ENCODE peak calls at places on chromosomes 6 and 20, in nine cellular contexts. N is activated CD4-positive, alpha-beta T cell treated with anti-CD3 and anti-CD28 coated beads for 36 hours; Q is AG09309; A is adipocyte; Y is A549; L is ELR; P is H54; G is glomerular endothelial cell; E is Ammon's horn. C is an unnamed sample.
A peak's percentile ranks its signal among the peaks of the same experiment; 100 is the strongest.

GRCh38 chr6:122798099-122798641 is 9.1 kb downstream of the SMPDL3A start:
- DNase-seq in A (peak; percentile 50), G (no peak), Y (peak; percentile 59), N (peak; percentile 21), Q (no peak), P (peak; percentile 4), L (peak; percentile 86), E (no peak), C (peak; percentile 68)

GRCh38 chr6:14072084-14072483 is 45.5 kb upstream of the CD83 start:
- DNase-seq in P (no peak), A (no peak), Q (no peak), E (no peak), Y (no peak), G (no peak), N (peak; percentile 43), L (peak; percentile 47), C (peak; percentile 46)

GRCh38 chr6:31057426-31058003 is 47.2 kb downstream of the MUC22 start:
- DNase-seq in Q (no peak), L (peak; percentile 71), P (no peak), N (no peak), E (peak; percentile 29), A (peak; percentile 54), Y (no peak), G (no peak), C (peak; percentile 59)

GRCh38 chr20:11108102-11108842 is 434.5 kb upstream of the JAG1 start:
- DNase-seq in G (no peak), L (no peak), P (no peak), E (peak; percentile 50), A (no peak), N (no peak), Q (no peak), Y (no peak), C (peak; percentile 28)

GRCh38 chr20:13723015-13723414 is 61.7 kb downstream of the ESF1 start:
- DNase-seq in E (no peak), G (no peak), N (no peak), Q (peak; percentile 23), P (no peak), A (no peak), L (no peak), Y (peak; percentile 10), C (no peak)

GRCh38 chr6:26553264-26553738 is 15.1 kb downstream of the HMGN4 start:
- DNase-seq in A (peak; percentile 83), P (no peak), Q (no peak), G (no peak), L (peak; percentile 78), E (peak; percentile 85), Y (peak; percentile 69), N (peak; percentile 88), C (peak; percentile 49)

GRCh38 chr20:53643031-53643832 is 49.6 kb upstream of the ZNF217 start:
- DNase-seq in E (peak; percentile 18), G (peak; percentile 78), Y (peak; percentile 87), Q (no peak), L (peak; percentile 92), N (peak; percentile 80), A (peak; percentile 70), P (peak; percentile 72), C (peak; percentile 70)

GRCh38 chr20:20078041-20078440 is 25.7 kb downstream of the CFAP61 start:
- DNase-seq in E (no peak), G (no peak), P (no peak), L (no peak), N (no peak), A (no peak), Y (no peak), Q (no peak), C (no peak)

GRCh38 chr6:25302677-25303128 is 23.5 kb downstream of the CARMIL1 start:
- DNase-seq in E (no peak), Y (peak; percentile 57), A (peak; percentile 68), G (no peak), L (peak; percentile 42), Q (peak; percentile 82), N (no peak), P (peak; percentile 45), C (no peak)

GRCh38 chr6:155595264-155595663 is 139.6 kb upstream of the NOX3 start:
- DNase-seq in L (no peak), Y (no peak), G (no peak), A (no peak), Q (no peak), N (no peak), E (no peak), P (no peak), C (no peak)

GRCh38 chr6:107822154-107823046 is 1.7 kb downstream of the SCML4 start:
- DNase-seq in N (peak; percentile 68), Y (no peak), E (no peak), Q (no peak), G (no peak), A (no peak), P (no peak), L (no peak), C (no peak)

GRCh38 chr20:41627001-41627400 is 8.8 kb upstream of the CHD6 start:
- DNase-seq in E (no peak), A (no peak), G (no peak), N (no peak), P (no peak), Q (no peak), L (no peak), Y (no peak), C (no peak)

GRCh38 chr20:64035066-64035932 is 683 bp upstream of the C20orf204 start:
- DNase-seq in N (peak; percentile 68), Q (no peak), P (no peak), G (no peak), A (no peak), L (no peak), E (no peak), Y (no peak), C (no peak)

GRCh38 chr6:20113649-20114224 is 98.5 kb downstream of the MBOAT1 start:
- DNase-seq in N (no peak), E (no peak), L (no peak), G (no peak), A (no peak), Q (no peak), Y (no peak), P (no peak), C (no peak)

GRCh38 chr6:113103618-113104390 is 753.3 kb upstream of the MARCKS start:
- DNase-seq in L (peak; percentile 73), N (no peak), Q (peak; percentile 88), P (no peak), Y (no peak), G (peak; percentile 64), E (no peak), A (peak; percentile 69), C (no peak)

GRCh38 chr20:35615667-35616464 is at the start of gene SPAG4:
- DNase-seq in N (peak; percentile 100), P (peak; percentile 94), L (no peak), Y (peak; percentile 100), Q (no peak), G (no peak), A (peak; percentile 99), E (peak; percentile 98), C (peak; percentile 99)

GRCh38 chr6:13505345-13505734 is 17.9 kb upstream of the GFOD1 start:
- DNase-seq in G (no peak), A (no peak), P (no peak), L (no peak), E (no peak), Y (no peak), Q (no peak), N (no peak), C (no peak)

GRCh38 chr6:7673063-7673536 is 52.8 kb upstream of the BMP6 start:
- DNase-seq in P (peak; percentile 65), G (no peak), A (peak; percentile 81), E (no peak), Y (peak; percentile 64), L (peak; percentile 35), Q (peak; percentile 27), N (peak; percentile 5), C (peak; percentile 85)

GRCh38 chr6:167669870-167670802 is 156.6 kb upstream of the AFDN start:
- DNase-seq in Y (no peak), G (no peak), E (no peak), N (no peak), L (no peak), A (no peak), Q (no peak), P (no peak), C (no peak)

GRCh38 chr6:15317251-15317650 is 71.4 kb downstream of the JARID2 start:
- DNase-seq in E (no peak), A (no peak), L (no peak), Y (no peak), Q (no peak), N (no peak), P (no peak), G (no peak), C (no peak)

GRCh38 chr20:35120012-35120701 is 27.0 kb downstream of the EDEM2 start:
- DNase-seq in Q (peak; percentile 16), G (peak; percentile 37), L (peak; percentile 70), E (no peak), P (no peak), A (peak; percentile 20), Y (no peak), N (peak; percentile 31), C (peak; percentile 59)

GRCh38 chr20:38214871-38215788 is 45.4 kb downstream of the KIAA1755 start:
- DNase-seq in Y (peak; percentile 36), A (no peak), L (peak; percentile 49), N (no peak), E (no peak), Q (no peak), G (no peak), P (no peak), C (no peak)

GRCh38 chr6:12529364-12530019 is 187.1 kb upstream of the PHACTR1 start:
- DNase-seq in P (no peak), L (no peak), E (no peak), Q (no peak), G (no peak), Y (no peak), A (no peak), N (no peak), C (no peak)

GRCh38 chr6:10412948-10413849 is 1.7 kb downstream of the TFAP2A start:
- DNase-seq in N (peak; percentile 60), P (no peak), L (peak; percentile 62), A (peak; percentile 73), Q (no peak), G (no peak), E (no peak), Y (peak; percentile 32), C (peak; percentile 76)

GRCh38 chr20:43590036-43590391 is 723 bp upstream of the IFT52 start:
- DNase-seq in N (peak; percentile 45), E (peak; percentile 26), Y (no peak), P (no peak), L (peak; percentile 24), A (no peak), G (no peak), Q (no peak), C (no peak)

GRCh38 chr6:32379554-32379953 is 7.9 kb upstream of the TSBP1 start:
- DNase-seq in E (no peak), G (no peak), Y (no peak), P (no peak), N (no peak), A (no peak), L (no peak), Q (no peak), C (no peak)

GRCh38 chr20:53763707-53764415 is 170.2 kb upstream of the ZNF217 start:
- DNase-seq in Q (no peak), A (peak; percentile 68), Y (peak; percentile 96), N (no peak), P (no peak), G (no peak), L (no peak), E (no peak), C (peak; percentile 33)

GRCh38 chr6:150403458-150404245 is 34.8 kb downstream of the IYD start:
- DNase-seq in Y (peak; percentile 48), E (no peak), P (no peak), Q (peak; percentile 55), A (peak; percentile 80), G (peak; percentile 81), L (peak; percentile 10), N (no peak), C (peak; percentile 95)

GRCh38 chr6:149383371-149383770 is 16.7 kb upstream of the SUMO4 start:
- DNase-seq in A (no peak), G (no peak), L (no peak), Y (no peak), Q (no peak), E (no peak), N (no peak), P (no peak), C (no peak)

GRCh38 chr6:14598017-14598864 is 480.7 kb downstream of the CD83 start:
- DNase-seq in Y (no peak), G (no peak), Q (no peak), P (no peak), L (no peak), N (no peak), A (no peak), E (no peak), C (no peak)

GRCh38 chr6:30820196-30820595 is 64.1 kb upstream of the DDR1 start:
- DNase-seq in A (peak; percentile 82), N (no peak), Y (peak; percentile 82), G (no peak), P (peak; percentile 50), Q (peak; percentile 75), L (peak; percentile 88), E (no peak), C (peak; percentile 82)